ENCODE peak calls at places on chromosomes 1 and 21, in nine cellular contexts. I, H, J, U, G, S, A, P and X are unnamed samples.

GRCh38 chr1:11374079-11374747 is 101.2 kb downstream of the UBIAD1 start:
- DNase-seq in I (no peak), H (no peak), J (no peak), U (no peak), G (no peak), S (no peak), A (no peak), P (no peak), X (no peak)

GRCh38 chr1:14443164-14443787 is 155.2 kb upstream of the KAZN start:
- DNase-seq in I (no peak), H (no peak), J (no peak), U (no peak), G (no peak), S (no peak), A (peak; percentile 29), P (no peak), X (peak; percentile 15)

GRCh38 chr1:165290143-165290542 is 66.4 kb downstream of the LMX1A start:
- DNase-seq in I (no peak), H (peak; percentile 3), J (no peak), U (no peak), G (no peak), S (no peak), A (no peak), P (no peak), X (no peak)

GRCh38 chr21:37071561-37072238 is 1.2 kb downstream of the PIGP start:
- DNase-seq in I (no peak), H (peak; percentile 71), J (peak; percentile 20), U (peak; percentile 60), G (no peak), S (peak; percentile 80), A (peak; percentile 51), P (peak; percentile 74), X (no peak)

GRCh38 chr1:35885961-35886558 is 3.1 kb downstream of the AGO1 start:
- DNase-seq in I (no peak), H (no peak), J (no peak), U (peak; percentile 33), G (peak; percentile 63), S (no peak), A (no peak), P (no peak), X (no peak)

GRCh38 chr1:155034318-155035208 is 939 bp downstream of the DCST1 start:
- DNase-seq in I (no peak), H (no peak), J (no peak), U (no peak), G (no peak), S (no peak), A (no peak), P (no peak), X (no peak)

GRCh38 chr1:182460550-182460951 is 10.6 kb downstream of the RGSL1 start:
- DNase-seq in I (no peak), H (no peak), J (no peak), U (no peak), G (no peak), S (no peak), A (no peak), P (no peak), X (no peak)

GRCh38 chr1:172855841-172856382 is 194.8 kb downstream of the TNFSF18 start:
- DNase-seq in I (no peak), H (no peak), J (no peak), U (no peak), G (peak; percentile 47), S (no peak), A (no peak), P (no peak), X (no peak)

GRCh38 chr1:179187043-179187442 is 42.4 kb downstream of the ABL2 start:
- DNase-seq in I (no peak), H (no peak), J (no peak), U (no peak), G (no peak), S (no peak), A (no peak), P (no peak), X (no peak)